ENCODE peak calls at places on chromosomes 11 and 22, in nine cellular contexts. P, B, R, V, L, U, A, H and F are unnamed samples. For H3K9me3, the result is how much of the 10 kb centered on the place peaks cover.

GRCh38 chr11:111759778-111760407 is 6.3 kb downstream of the PPP2R1B start:
- DNase-seq in P (no peak), B (no peak), R (no peak), V (no peak), L (no peak), U (no peak), A (no peak), H (no peak), F (no peak)

GRCh38 chr11:64844330-64845124 is at the start of gene CDC42BPG:
- DNase-seq in P (peak), B (peak), R (peak), V (peak), L (peak), U (peak), A (peak), H (peak), F (no peak)

GRCh38 chr11:116438651-116439479 is 333.9 kb downstream of the BUD13 start:
- DNase-seq in P (no peak), B (no peak), R (no peak), V (no peak), L (no peak), U (no peak), A (no peak), H (no peak), F (no peak)

GRCh38 chr22:30876925-30877553 is 91.5 kb downstream of the MORC2 start:
- DNase-seq in P (no peak), B (peak), R (no peak), V (peak), L (no peak), U (no peak), A (no peak), H (peak), F (no peak)

GRCh38 chr22:35835998-35836691 is 118.5 kb downstream of the APOL5 start:
- DNase-seq in P (peak), B (peak), R (no peak), V (no peak), L (peak), U (peak), A (no peak), H (peak), F (peak)

GRCh38 chr11:2704356-2704755 is 4.6 kb upstream of the KCNQ1OT1 start:
- DNase-seq in P (no peak), B (no peak), R (no peak), V (no peak), L (no peak), U (no peak), A (no peak), H (peak), F (no peak)

GRCh38 chr11:57680552-57680874 is 12.6 kb downstream of the ZDHHC5 start:
- DNase-seq in P (no peak), B (peak), R (no peak), V (no peak), L (no peak), U (no peak), A (no peak), H (no peak), F (no peak)

GRCh38 chr11:44753965-44754645 is 27.3 kb downstream of the TSPAN18 start:
- DNase-seq in P (no peak), B (no peak), R (no peak), V (no peak), L (no peak), U (no peak), A (no peak), H (no peak), F (no peak)

GRCh38 chr11:10452211-10452767 is 2.8 kb upstream of the AMPD3 start:
- DNase-seq in P (no peak), B (peak), R (no peak), V (no peak), L (no peak), U (no peak), A (no peak), H (no peak), F (no peak)

GRCh38 chr11:34680206-34680605 is 59.3 kb downstream of the EHF start:
- DNase-seq in P (no peak), B (peak), R (no peak), V (no peak), L (no peak), U (no peak), A (no peak), H (no peak), F (no peak)

GRCh38 chr11:17747131-17747955 is 12.8 kb downstream of the KCNC1 start:
- DNase-seq in P (no peak), B (no peak), R (no peak), V (no peak), L (no peak), U (no peak), A (no peak), H (no peak), F (no peak)

GRCh38 chr11:83815736-83816135 is 529.6 kb upstream of the CCDC90B start:
- DNase-seq in P (no peak), B (peak), R (no peak), V (no peak), L (no peak), U (no peak), A (no peak), H (no peak), F (no peak)

GRCh38 chr11:7512525-7513209 is 1.1 kb upstream of the PPFIBP2 start:
- DNase-seq in P (peak), B (peak), R (no peak), V (peak), L (no peak), U (peak), A (peak), H (peak), F (no peak)

GRCh38 chr11:103682318-103683184 is 353.9 kb upstream of the DDI1 start:
- DNase-seq in P (peak), B (peak), R (peak), V (no peak), L (peak), U (peak), A (peak), H (peak), F (peak)

GRCh38 chr11:122235615-122236014 is 119.6 kb upstream of the BLID start:
- DNase-seq in P (no peak), B (peak), R (no peak), V (no peak), L (no peak), U (no peak), A (no peak), H (no peak), F (no peak)

GRCh38 chr11:68889948-68890446 is 13.6 kb downstream of the MRPL21 start:
- DNase-seq in P (peak), B (peak), R (peak), V (no peak), L (peak), U (no peak), A (no peak), H (peak), F (peak)

GRCh38 chr11:91257593-91258170 is 966.9 kb upstream of the FAT3 start:
- DNase-seq in P (no peak), B (no peak), R (no peak), V (no peak), L (no peak), U (no peak), A (no peak), H (no peak), F (no peak)

GRCh38 chr11:77038029-77038824 is 4.0 kb downstream of the B3GNT6 start:
- DNase-seq in P (no peak), B (no peak), R (no peak), V (no peak), L (no peak), U (no peak), A (no peak), H (no peak), F (no peak)

GRCh38 chr11:69467196-69467595 is 14.3 kb upstream of the LINC01488 start:
- DNase-seq in P (no peak), B (no peak), R (no peak), V (no peak), L (no peak), U (no peak), A (no peak), H (peak), F (no peak)

GRCh38 chr22:20141186-20142077 is 9.4 kb downstream of the CCDC188 start:
- DNase-seq in P (no peak), B (peak), R (no peak), V (no peak), L (no peak), U (no peak), A (no peak), H (no peak), F (no peak)

GRCh38 chr11:132607575-132607974 is 924.7 kb downstream of the OPCML start:
- DNase-seq in P (no peak), B (no peak), R (no peak), V (no peak), L (no peak), U (no peak), A (no peak), H (no peak), F (no peak)

GRCh38 chr11:132605794-132606570 is 926.3 kb downstream of the OPCML start:
- DNase-seq in P (no peak), B (no peak), R (no peak), V (no peak), L (no peak), U (no peak), A (no peak), H (no peak), F (no peak)

GRCh38 chr11:132604446-132604845 is 927.9 kb downstream of the OPCML start:
- DNase-seq in P (no peak), B (peak), R (no peak), V (no peak), L (no peak), U (no peak), A (no peak), H (no peak), F (no peak)

GRCh38 chr11:132610791-132611190 is 921.5 kb downstream of the OPCML start:
- DNase-seq in P (no peak), B (no peak), R (no peak), V (no peak), L (no peak), U (no peak), A (no peak), H (no peak), F (no peak)

GRCh38 chr11:132610216-132610615 is 922.1 kb downstream of the OPCML start:
- DNase-seq in P (no peak), B (peak), R (no peak), V (no peak), L (no peak), U (no peak), A (no peak), H (no peak), F (no peak)
- H3K9me3 ChIP-seq in P (under half), B (under half), R (under half), V (under half), L (under half), U (under half), A (under half), H (under half), F (under half)

GRCh38 chr22:38034884-38035529 is 22.2 kb upstream of the PICK1 start:
- DNase-seq in P (no peak), B (no peak), R (no peak), V (peak), L (no peak), U (no peak), A (no peak), H (no peak), F (no peak)
- H3K27ac ChIP-seq in P (peak), B (no peak), R (peak), V (no peak), L (peak), U (peak), A (no peak), H (peak), F (no peak)

DNA sequence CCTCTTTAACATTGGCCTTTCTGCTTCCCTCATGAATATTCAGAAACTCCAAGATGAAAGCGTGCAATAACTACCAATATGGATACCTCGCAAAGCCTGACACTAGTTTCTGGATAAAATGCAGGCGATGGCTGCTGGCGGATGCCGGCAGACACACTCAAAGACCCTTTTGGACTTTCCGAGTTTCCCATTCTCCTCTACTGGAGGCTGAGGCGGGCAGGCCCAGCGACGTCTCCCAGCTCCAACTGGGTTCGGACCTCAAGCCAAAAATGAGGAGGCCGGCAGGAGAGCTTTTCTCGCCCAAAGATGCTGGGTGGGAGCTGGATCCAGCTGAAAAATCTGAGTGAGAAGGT is 376 bp upstream of the FEZ1 start:
- DNase-seq in P (no peak), B (no peak), R (no peak), V (no peak), L (no peak), U (no peak), A (no peak), H (no peak), F (no peak)
- H3K4me3 ChIP-seq in P (no peak), B (peak), R (peak), V (peak), L (peak), U (peak), A (peak), H (peak), F (peak)

GRCh38 chr11:73944901-73945300 is 5.9 kb upstream of the DNAJB13 start:
- DNase-seq in P (no peak), B (no peak), R (no peak), V (no peak), L (no peak), U (no peak), A (no peak), H (no peak), F (no peak)

GRCh38 chr11:73944085-73944484 is 6.7 kb upstream of the DNAJB13 start:
- DNase-seq in P (no peak), B (no peak), R (no peak), V (no peak), L (no peak), U (no peak), A (no peak), H (no peak), F (no peak)

GRCh38 chr11:73942030-73942429 is 8.8 kb upstream of the DNAJB13 start:
- DNase-seq in P (no peak), B (no peak), R (no peak), V (no peak), L (no peak), U (no peak), A (no peak), H (no peak), F (no peak)

DNA sequence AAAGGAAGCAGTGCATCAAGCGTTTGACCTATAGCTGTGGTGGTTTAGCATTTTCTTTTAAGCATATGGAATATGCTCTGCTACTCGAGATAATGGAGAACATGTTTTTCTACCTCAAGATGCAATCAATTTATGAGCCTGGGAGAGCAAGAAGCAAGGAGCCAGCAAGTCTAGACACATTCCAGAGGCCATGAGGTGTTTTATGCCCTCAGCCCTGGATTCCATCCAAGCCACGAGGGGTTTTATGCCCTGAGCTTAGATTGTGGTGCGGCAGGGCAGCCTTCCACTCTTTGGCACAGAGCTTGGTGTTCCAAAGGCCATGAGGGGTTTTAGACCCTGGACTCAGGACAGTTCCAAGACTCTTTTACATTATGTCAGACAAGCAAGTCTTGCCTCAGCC is 11.7 kb upstream of the DNAJB13 start:
- DNase-seq in P (no peak), B (peak), R (no peak), V (no peak), L (no peak), U (no peak), A (no peak), H (no peak), F (no peak)
- H3K9me3 ChIP-seq in P (under half), B (under half), R (under half), V (under half), L (under half), U (under half), A (under half), H (under half), F (under half)

DNA sequence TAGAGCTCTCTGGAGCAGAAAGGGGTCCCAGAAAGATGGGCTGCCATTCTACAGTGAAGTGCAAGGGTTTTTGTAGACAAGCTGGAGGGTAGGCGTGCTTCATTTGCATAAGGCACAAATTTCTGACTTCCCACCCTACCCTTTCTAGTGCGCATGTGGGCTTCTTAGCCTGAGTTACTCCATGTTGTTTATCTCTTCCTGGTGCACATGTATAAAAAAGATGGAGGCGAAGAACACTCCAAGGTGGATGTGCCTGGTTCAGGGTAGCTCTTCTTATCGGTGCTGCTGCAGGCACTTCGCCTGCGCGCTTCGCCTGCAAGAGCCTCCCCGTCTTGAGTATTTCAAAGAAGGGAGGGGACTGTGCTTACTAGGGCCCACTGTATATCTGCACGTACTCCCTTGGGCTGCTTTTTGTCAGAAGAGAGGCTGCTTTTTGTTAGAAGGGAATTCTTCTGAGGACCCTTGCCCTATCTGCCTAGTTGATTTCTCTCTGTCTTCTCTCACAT is 1047.3 kb upstream of the CNTN5 start:
- DNase-seq in P (no peak), B (no peak), R (no peak), V (no peak), L (no peak), U (no peak), A (no peak), H (no peak), F (no peak)
- H3K27ac ChIP-seq in P (no peak), B (no peak), R (no peak), V (no peak), L (no peak), U (no peak), A (no peak), H (no peak), F (no peak)

GRCh38 chr11:118151421-118151820 is 1.2 kb downstream of the SCN4B start:
- DNase-seq in P (no peak), B (no peak), R (no peak), V (no peak), L (no peak), U (no peak), A (no peak), H (no peak), F (no peak)

GRCh38 chr11:118153976-118154375 is 1.4 kb upstream of the SCN4B start:
- DNase-seq in P (no peak), B (no peak), R (no peak), V (no peak), L (no peak), U (no peak), A (no peak), H (no peak), F (no peak)

GRCh38 chr11:118153516-118153915 is 893 bp upstream of the SCN4B start:
- DNase-seq in P (no peak), B (no peak), R (no peak), V (no peak), L (no peak), U (no peak), A (no peak), H (no peak), F (no peak)

GRCh38 chr11:118152552-118153471 is at the start of gene SCN4B:
- DNase-seq in P (peak), B (peak), R (peak), V (peak), L (peak), U (peak), A (no peak), H (peak), F (no peak)

DNA sequence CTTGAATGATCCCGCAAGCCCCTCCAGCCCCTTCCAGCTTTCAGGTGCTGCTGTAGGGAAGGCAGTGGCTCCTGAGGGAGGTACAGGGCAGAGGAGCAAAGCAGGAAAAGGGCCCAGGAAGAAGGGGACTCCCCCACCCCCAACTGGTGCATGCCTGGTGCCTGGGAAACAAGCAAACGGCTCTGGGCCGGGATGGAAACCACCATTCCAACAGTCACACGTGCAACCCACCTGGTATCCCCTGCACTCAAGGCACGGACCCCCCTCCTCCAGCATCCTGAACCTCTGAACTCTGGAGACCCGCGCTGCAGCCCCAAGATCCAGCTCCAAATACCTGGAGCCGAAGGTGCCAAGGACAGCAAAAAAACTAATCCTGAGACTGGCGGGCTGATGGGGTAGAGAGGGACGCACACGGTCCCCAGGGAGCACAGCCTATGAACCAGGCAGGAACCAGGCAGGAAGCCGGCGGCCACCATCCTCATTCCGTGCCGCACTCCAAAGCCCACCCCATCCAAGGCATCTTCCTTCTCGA is 537 bp downstream of the SCN4B start:
- DNase-seq in P (no peak), B (no peak), R (no peak), V (no peak), L (no peak), U (no peak), A (no peak), H (no peak), F (no peak)
- H3K4me3 ChIP-seq in P (peak), B (no peak), R (peak), V (peak), L (no peak), U (peak), A (no peak), H (peak), F (peak)

DNA sequence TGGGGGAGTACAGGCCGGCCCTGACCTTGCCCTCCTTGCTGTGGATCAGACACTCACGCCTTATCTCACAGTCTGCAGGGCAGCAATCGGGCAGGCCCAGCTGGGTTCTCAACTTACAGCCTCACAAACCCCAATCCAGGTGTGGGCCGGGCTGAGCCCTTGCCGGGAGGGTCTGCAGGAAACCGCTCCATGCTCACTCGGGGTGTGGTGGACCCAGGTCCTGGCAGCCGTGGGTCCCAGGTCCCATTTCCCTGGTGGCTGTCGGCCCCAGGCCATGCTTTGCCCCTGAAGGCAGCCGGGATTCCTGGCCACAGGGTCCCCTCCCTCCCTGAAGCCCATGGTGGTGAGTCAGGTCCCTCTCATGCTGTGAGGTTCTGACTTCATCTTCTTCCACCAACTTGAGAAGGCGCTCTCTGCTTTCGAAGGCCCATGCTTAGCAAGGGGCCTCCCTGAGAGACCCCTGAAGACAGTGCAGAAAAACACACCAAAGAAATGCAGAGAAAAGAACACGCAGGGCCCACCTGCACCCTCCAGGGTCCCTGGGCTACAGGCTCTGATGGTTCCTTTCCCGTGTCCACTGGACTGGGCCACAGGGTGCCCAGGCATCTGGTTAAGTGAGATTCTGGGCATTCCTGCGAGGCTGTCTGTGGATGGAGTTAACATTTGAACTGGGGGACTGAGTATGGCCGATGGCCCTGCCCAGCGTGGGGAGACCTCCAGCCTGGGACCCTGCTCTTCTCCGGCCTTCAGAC is 588.2 kb downstream of the BRD1 start:
- DNase-seq in P (no peak), B (no peak), R (peak), V (no peak), L (no peak), U (no peak), A (no peak), H (no peak), F (no peak)
- H3K9me3 ChIP-seq in P (under half), B (under half), R (under half), V (under half), L (under half), U (under half), A (under half), H (under half), F (under half)